ENCODE peak calls at places on chromosomes 1 and 21, in eight cellular contexts. One of them, this sample, is unnamed.
A peak's percentile ranks its signal among the peaks of the same experiment; 100 is the strongest.

GRCh38 chr1:118504867-118505266 is 319.8 kb upstream of the SPAG17 start:
- DNase-seq in epithelial cell of esophagus: no peak
- DNase-seq in lower leg skin: no peak
- DNase-seq in D341Med: no peak
- DNase-seq in progenitor cell of endocrine pancreas: no peak
- DNase-seq in Caki2: no peak
- DNase-seq in cardiac muscle cell: no peak
- DNase-seq in fibroblast of mammary gland: no peak
- DNase-seq in this sample: no peak

GRCh38 chr1:37861151-37861550 is 1.8 kb upstream of the MTF1 start:
- DNase-seq in epithelial cell of esophagus: peak; percentile 87
- DNase-seq in lower leg skin: no peak
- DNase-seq in D341Med: no peak
- DNase-seq in progenitor cell of endocrine pancreas: no peak
- DNase-seq in Caki2: no peak
- DNase-seq in cardiac muscle cell: no peak
- DNase-seq in fibroblast of mammary gland: no peak
- DNase-seq in this sample: no peak

GRCh38 chr1:43058545-43059360 is 100.1 kb upstream of the SLC2A1 start:
- DNase-seq in epithelial cell of esophagus: peak; percentile 89
- DNase-seq in lower leg skin: peak; percentile 86
- DNase-seq in D341Med: no peak
- DNase-seq in progenitor cell of endocrine pancreas: no peak
- DNase-seq in Caki2: no peak
- DNase-seq in cardiac muscle cell: peak; percentile 63
- DNase-seq in fibroblast of mammary gland: peak; percentile 27
- DNase-seq in this sample: peak; percentile 57

GRCh38 chr21:36704958-36705678 is 6.2 kb downstream of the SIM2 start:
- DNase-seq in epithelial cell of esophagus: no peak
- DNase-seq in lower leg skin: peak; percentile 81
- DNase-seq in D341Med: peak; percentile 50
- DNase-seq in progenitor cell of endocrine pancreas: no peak
- DNase-seq in Caki2: no peak
- DNase-seq in cardiac muscle cell: no peak
- DNase-seq in fibroblast of mammary gland: no peak
- DNase-seq in this sample: no peak

GRCh38 chr1:218347316-218347712 is 2.2 kb downstream of the TGFB2 start:
- DNase-seq in epithelial cell of esophagus: peak; percentile 14
- DNase-seq in lower leg skin: no peak
- DNase-seq in D341Med: no peak
- DNase-seq in progenitor cell of endocrine pancreas: no peak
- DNase-seq in Caki2: no peak
- DNase-seq in cardiac muscle cell: peak; percentile 52
- DNase-seq in fibroblast of mammary gland: no peak
- DNase-seq in this sample: peak; percentile 56

GRCh38 chr1:8423702-8424538 is 106.0 kb downstream of the SLC45A1 start:
- DNase-seq in epithelial cell of esophagus: peak; percentile 59
- DNase-seq in lower leg skin: peak; percentile 91
- DNase-seq in D341Med: peak; percentile 87
- DNase-seq in progenitor cell of endocrine pancreas: peak; percentile 59
- DNase-seq in Caki2: no peak
- DNase-seq in cardiac muscle cell: peak; percentile 64
- DNase-seq in fibroblast of mammary gland: peak; percentile 71
- DNase-seq in this sample: peak; percentile 41

GRCh38 chr1:24971539-24971938 is 41.5 kb upstream of the RUNX3 start:
- DNase-seq in epithelial cell of esophagus: no peak
- DNase-seq in lower leg skin: no peak
- DNase-seq in D341Med: no peak
- DNase-seq in progenitor cell of endocrine pancreas: no peak
- DNase-seq in Caki2: no peak
- DNase-seq in cardiac muscle cell: no peak
- DNase-seq in fibroblast of mammary gland: no peak
- DNase-seq in this sample: no peak

GRCh38 chr1:49190138-49190537 is 413.4 kb upstream of the BEND5 start:
- DNase-seq in epithelial cell of esophagus: no peak
- DNase-seq in lower leg skin: no peak
- DNase-seq in D341Med: no peak
- DNase-seq in progenitor cell of endocrine pancreas: no peak
- DNase-seq in Caki2: no peak
- DNase-seq in cardiac muscle cell: no peak
- DNase-seq in fibroblast of mammary gland: no peak
- DNase-seq in this sample: no peak

GRCh38 chr1:221230605-221231004 is 351.4 kb downstream of the HLX start:
- DNase-seq in epithelial cell of esophagus: no peak
- DNase-seq in lower leg skin: no peak
- DNase-seq in D341Med: no peak
- DNase-seq in progenitor cell of endocrine pancreas: no peak
- DNase-seq in Caki2: peak; percentile 10
- DNase-seq in cardiac muscle cell: no peak
- DNase-seq in fibroblast of mammary gland: no peak
- DNase-seq in this sample: peak; percentile 33